ENCODE peak calls at places on chromosomes 3 and 15, in eight cellular contexts. B, Y, T, R, A, I, X and W are unnamed samples.

GRCh38 chr3:150697646-150698045 is 6.1 kb downstream of the ERICH6 start:
- DNase-seq in B (no peak), Y (no peak), T (no peak), R (no peak), A (no peak), I (no peak), X (no peak), W (no peak)

GRCh38 chr3:131549340-131549739 is 46.6 kb upstream of the MRPL3 start:
- DNase-seq in B (no peak), Y (no peak), T (no peak), R (peak; percentile 46), A (no peak), I (peak; percentile 4), X (no peak), W (no peak)

GRCh38 chr15:94620632-94621031 is 389.3 kb downstream of the MCTP2 start:
- DNase-seq in B (no peak), Y (no peak), T (no peak), R (no peak), A (no peak), I (no peak), X (no peak), W (no peak)

GRCh38 chr15:100727291-100727851 is 125.0 kb downstream of the ASB7 start:
- DNase-seq in B (no peak), Y (peak; percentile 61), T (no peak), R (no peak), A (no peak), I (no peak), X (no peak), W (no peak)

GRCh38 chr3:83813176-83813575 is 1145.6 kb upstream of the CADM2 start:
- DNase-seq in B (no peak), Y (no peak), T (no peak), R (no peak), A (no peak), I (no peak), X (no peak), W (no peak)

GRCh38 chr3:132550579-132551305 is 46.3 kb upstream of the ACKR4 start:
- DNase-seq in B (no peak), Y (no peak), T (no peak), R (no peak), A (no peak), I (no peak), X (no peak), W (no peak)

GRCh38 chr3:126358038-126358815 is 1.0 kb upstream of the KLF15 start:
- DNase-seq in B (no peak), Y (peak; percentile 33), T (no peak), R (no peak), A (peak; percentile 63), I (no peak), X (no peak), W (peak; percentile 54)

GRCh38 chr3:42682301-42683070 is 2.9 kb upstream of the KLHL40 start:
- DNase-seq in B (no peak), Y (no peak), T (no peak), R (no peak), A (no peak), I (no peak), X (no peak), W (peak; percentile 10)

GRCh38 chr15:56528136-56528535 is 63.2 kb upstream of the MNS1 start:
- DNase-seq in B (no peak), Y (no peak), T (no peak), R (no peak), A (no peak), I (no peak), X (no peak), W (no peak)

GRCh38 chr3:37107846-37108245 is 66.5 kb downstream of the LRRFIP2 start:
- DNase-seq in B (no peak), Y (no peak), T (no peak), R (no peak), A (no peak), I (no peak), X (no peak), W (no peak)

GRCh38 chr3:64344721-64345207 is 119.5 kb upstream of the PRICKLE2 start:
- DNase-seq in B (peak; percentile 42), Y (peak; percentile 74), T (no peak), R (no peak), A (peak; percentile 42), I (no peak), X (no peak), W (no peak)

GRCh38 chr15:89680282-89680873 is 1.2 kb upstream of the PLIN1 start:
- DNase-seq in B (no peak), Y (peak; percentile 97), T (no peak), R (no peak), A (no peak), I (no peak), X (no peak), W (no peak)

GRCh38 chr3:64150527-64151238 is 74.6 kb downstream of the PRICKLE2 start:
- DNase-seq in B (peak; percentile 19), Y (peak; percentile 82), T (peak; percentile 70), R (no peak), A (no peak), I (no peak), X (no peak), W (peak; percentile 86)

GRCh38 chr3:137787520-137787919 is 23.4 kb downstream of the SOX14 start:
- DNase-seq in B (no peak), Y (no peak), T (no peak), R (no peak), A (no peak), I (no peak), X (no peak), W (no peak)

GRCh38 chr3:25747033-25747432 is 36.2 kb downstream of the NGLY1 start:
- DNase-seq in B (no peak), Y (peak; percentile 4), T (no peak), R (no peak), A (no peak), I (no peak), X (no peak), W (no peak)

GRCh38 chr3:34947849-34948248 is 691.5 kb upstream of the ARPP21 start:
- DNase-seq in B (peak; percentile 7), Y (peak; percentile 75), T (no peak), R (no peak), A (no peak), I (no peak), X (no peak), W (no peak)

GRCh38 chr3:45997942-45998341 is 2.3 kb upstream of the FYCO1 start:
- DNase-seq in B (no peak), Y (no peak), T (no peak), R (no peak), A (no peak), I (no peak), X (no peak), W (no peak)

GRCh38 chr15:100559330-100559729 is 30.6 kb upstream of the CERS3 start:
- DNase-seq in B (no peak), Y (peak; percentile 70), T (no peak), R (no peak), A (no peak), I (no peak), X (no peak), W (no peak)

GRCh38 chr15:100858294-100858693 is 21.3 kb upstream of the ALDH1A3 start:
- DNase-seq in B (no peak), Y (no peak), T (no peak), R (no peak), A (no peak), I (no peak), X (no peak), W (no peak)

GRCh38 chr3:15983232-15983631 is 185.5 kb upstream of the ANKRD28 start:
- DNase-seq in B (peak; percentile 59), Y (peak; percentile 68), T (no peak), R (no peak), A (no peak), I (no peak), X (no peak), W (no peak)

GRCh38 chr3:147161833-147162232 is 244.5 kb downstream of the ZIC4 start:
- DNase-seq in B (no peak), Y (no peak), T (no peak), R (peak; percentile 55), A (no peak), I (no peak), X (no peak), W (no peak)

GRCh38 chr3:112561693-112562529 is at the start of the genes ATG3 and SLC35A5:
- DNase-seq in B (peak; percentile 97), Y (peak; percentile 99), T (peak; percentile 97), R (peak; percentile 99), A (peak; percentile 98), I (peak; percentile 94), X (peak; percentile 98), W (peak; percentile 99)

GRCh38 chr15:70519616-70520015 is 243.7 kb downstream of the UACA start:
- DNase-seq in B (no peak), Y (no peak), T (no peak), R (no peak), A (no peak), I (no peak), X (no peak), W (no peak)

GRCh38 chr3:194129581-194130133 is 6.3 kb upstream of the HES1 start:
- DNase-seq in B (peak; percentile 61), Y (peak; percentile 89), T (no peak), R (no peak), A (peak; percentile 61), I (no peak), X (no peak), W (peak; percentile 58)

GRCh38 chr15:56832125-56832524 is 86.3 kb upstream of the TCF12 start:
- DNase-seq in B (peak; percentile 61), Y (peak; percentile 63), T (no peak), R (no peak), A (no peak), I (no peak), X (no peak), W (no peak)

GRCh38 chr15:32675474-32675873 is 34.0 kb downstream of the SCG5 start:
- DNase-seq in B (no peak), Y (no peak), T (no peak), R (no peak), A (no peak), I (no peak), X (no peak), W (no peak)

GRCh38 chr15:50506121-50506520 is 40.3 kb downstream of the USP50 start:
- DNase-seq in B (no peak), Y (no peak), T (no peak), R (no peak), A (peak; percentile 60), I (no peak), X (no peak), W (no peak)

GRCh38 chr15:39801641-39802309 is 19.1 kb upstream of the FSIP1 start:
- DNase-seq in B (no peak), Y (no peak), T (no peak), R (peak; percentile 46), A (peak; percentile 49), I (peak; percentile 47), X (no peak), W (no peak)

GRCh38 chr3:42725454-42725853 is 22.9 kb upstream of the HHATL start:
- DNase-seq in B (no peak), Y (no peak), T (no peak), R (no peak), A (no peak), I (no peak), X (no peak), W (no peak)

GRCh38 chr3:32493437-32494414 is 8.9 kb downstream of the CMTM6 start:
- DNase-seq in B (no peak), Y (no peak), T (no peak), R (no peak), A (no peak), I (no peak), X (no peak), W (no peak)

GRCh38 chr3:194333212-194333980 is 17.7 kb downstream of the CPN2 start:
- DNase-seq in B (peak; percentile 81), Y (peak; percentile 89), T (no peak), R (peak; percentile 86), A (peak; percentile 95), I (peak; percentile 77), X (peak; percentile 80), W (peak; percentile 89)